ENCODE peak calls at places on chromosomes 11 and 22, in seven cellular contexts. G is neuronal stem cell, F is IMR-90, M is mesenchymal stem cell, J is H1, R is H9, Y is mesendoderm. U is an unnamed sample.
A peak's percentile ranks its signal among the peaks of the same experiment; 100 is the strongest.

GRCh38 chr11:32580967-32581366 is 2.7 kb upstream of the EIF3M start:
- DNase-seq in G (no peak), F (peak; percentile 44), M (peak; percentile 30), J (no peak), R (no peak), Y (peak; percentile 25), U (no peak)

GRCh38 chr11:110818032-110818687 is 105.9 kb upstream of the ARHGAP20 start:
- DNase-seq in G (no peak), F (peak; percentile 60), M (peak; percentile 20), J (no peak), R (no peak), Y (no peak), U (no peak)

GRCh38 chr11:108432783-108433182 is 34.5 kb downstream of the C11orf65 start:
- DNase-seq in G (no peak), F (peak; percentile 42), M (peak; percentile 49), J (no peak), R (no peak), Y (peak; percentile 3), U (peak; percentile 55)

GRCh38 chr11:134206185-134206584 is 17.6 kb downstream of the NCAPD3 start:
- DNase-seq in G (no peak), F (no peak), M (no peak), J (no peak), R (no peak), Y (no peak), U (no peak)

GRCh38 chr11:63564056-63564784 is 1.0 kb upstream of the PLAAT2 start:
- DNase-seq in G (no peak), F (no peak), M (no peak), J (no peak), R (peak; percentile 18), Y (no peak), U (no peak)

GRCh38 chr11:2076441-2076840 is 62.7 kb downstream of the IGF2 start:
- DNase-seq in G (no peak), F (no peak), M (no peak), J (no peak), R (no peak), Y (no peak), U (no peak)

GRCh38 chr11:131025421-131026126 is 109.3 kb upstream of the SNX19 start:
- DNase-seq in G (no peak), F (no peak), M (no peak), J (no peak), R (no peak), Y (no peak), U (no peak)

GRCh38 chr11:2742201-2742600 is 42.4 kb upstream of the KCNQ1OT1 start:
- DNase-seq in G (no peak), F (no peak), M (no peak), J (no peak), R (no peak), Y (no peak), U (no peak)

GRCh38 chr11:15770798-15771414 is 585.4 kb downstream of the SOX6 start:
- DNase-seq in G (peak; percentile 51), F (peak; percentile 52), M (peak; percentile 41), J (peak; percentile 84), R (peak; percentile 68), Y (peak; percentile 77), U (peak; percentile 33)

GRCh38 chr11:67316882-67317364 is 13.6 kb downstream of the SSH3 start:
- DNase-seq in G (no peak), F (peak; percentile 52), M (no peak), J (no peak), R (no peak), Y (no peak), U (no peak)

GRCh38 chr22:46972256-46972655 is 209.8 kb downstream of the TBC1D22A start:
- DNase-seq in G (no peak), F (no peak), M (no peak), J (no peak), R (no peak), Y (no peak), U (no peak)

GRCh38 chr22:46974631-46975585 is 212.5 kb downstream of the TBC1D22A start:
- DNase-seq in G (no peak), F (no peak), M (no peak), J (no peak), R (no peak), Y (no peak), U (no peak)

GRCh38 chr22:46971776-46972150 is 209.3 kb downstream of the TBC1D22A start:
- DNase-seq in G (no peak), F (no peak), M (no peak), J (no peak), R (no peak), Y (no peak), U (no peak)

GRCh38 chr22:46974077-46974476 is 211.6 kb downstream of the TBC1D22A start:
- DNase-seq in G (no peak), F (no peak), M (no peak), J (no peak), R (no peak), Y (no peak), U (no peak)

DNA sequence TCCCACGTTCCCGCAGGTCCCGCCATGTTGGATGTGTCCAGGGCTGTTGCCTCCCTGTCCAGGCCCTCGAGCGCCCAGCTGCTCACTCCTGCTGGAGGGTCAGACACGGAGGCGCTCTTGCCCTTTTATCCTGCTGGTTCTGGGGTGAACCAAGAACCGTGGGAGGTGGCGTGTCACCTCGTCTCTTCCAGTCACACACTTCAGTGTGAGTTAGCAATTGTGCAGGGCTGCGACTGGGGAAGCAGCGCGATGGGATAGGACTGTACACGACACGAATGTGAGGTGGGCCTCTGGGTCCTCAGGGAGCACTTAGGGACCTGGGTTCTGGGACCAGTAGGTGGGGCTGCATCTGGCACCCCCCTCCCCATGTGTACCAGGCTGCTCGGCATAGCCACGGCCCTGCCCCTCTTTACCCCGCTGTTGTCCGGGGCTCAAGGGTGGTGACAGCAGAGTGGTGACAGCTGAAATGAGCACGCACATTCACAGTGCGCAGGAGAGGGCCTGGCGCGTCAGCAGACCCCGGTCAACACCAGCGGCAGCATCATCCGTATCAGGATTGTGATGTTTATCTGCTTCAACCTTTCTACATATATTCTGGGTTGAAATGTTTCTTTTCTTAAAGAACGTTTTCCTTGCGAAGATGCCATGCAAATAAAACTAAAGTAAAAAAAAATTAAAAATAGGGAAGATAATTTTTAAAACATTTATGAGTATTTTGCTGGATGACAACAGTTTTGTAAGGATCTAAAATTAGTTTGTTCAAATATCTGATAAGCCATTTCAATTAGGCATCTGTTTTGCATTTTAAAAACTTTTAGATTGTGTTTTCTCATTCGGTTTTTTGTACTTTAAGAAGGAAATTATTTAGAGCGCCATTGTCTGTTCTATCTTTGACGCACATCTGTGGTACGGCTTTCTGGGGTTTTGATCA is 210.7 kb downstream of the TBC1D22A start:
- DNase-seq in G (no peak), F (no peak), M (no peak), J (no peak), R (no peak), Y (no peak), U (no peak)
- H3K18ac ChIP-seq in G (no peak overlapping the region), F (no peak overlapping the region), M (no peak overlapping the region), J (no peak overlapping the region), R (no peak overlapping the region), Y (no peak overlapping the region), U (no peak overlapping the region)

DNA sequence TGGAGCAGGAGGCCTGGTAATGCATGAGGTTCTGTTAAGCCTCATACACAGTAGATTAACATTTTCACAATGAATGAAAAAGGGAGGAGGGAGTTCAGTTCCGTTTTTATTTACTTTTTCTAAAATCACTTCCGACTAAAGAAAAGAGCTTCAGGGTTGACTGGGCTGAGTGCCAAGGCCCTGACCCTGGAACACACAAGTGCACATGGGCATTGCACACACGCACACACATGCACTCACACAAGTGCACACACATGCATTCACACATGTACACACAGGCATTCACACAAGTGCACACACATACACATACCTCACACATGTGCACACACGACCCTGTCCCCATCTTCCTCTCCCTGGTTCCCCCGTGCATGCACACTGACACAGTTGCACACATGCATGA is 303.3 kb downstream of the BRD1 start:
- DNase-seq in G (no peak), F (no peak), M (no peak), J (no peak), R (no peak), Y (no peak), U (no peak)
- H3K18ac ChIP-seq in G (peak overlapping the region; percentile 46), F (no peak overlapping the region), M (no peak overlapping the region), J (peak overlapping the region; percentile 6), R (no peak overlapping the region), Y (no peak overlapping the region), U (no peak overlapping the region)

GRCh38 chr11:44049832-44050231 is 2.1 kb downstream of the ACCSL start:
- DNase-seq in G (no peak), F (no peak), M (no peak), J (no peak), R (peak; percentile 2), Y (no peak), U (no peak)

GRCh38 chr11:44047298-44047697 is 483 bp upstream of the ACCSL start:
- DNase-seq in G (no peak), F (no peak), M (no peak), J (no peak), R (no peak), Y (no peak), U (no peak)

GRCh38 chr11:44047931-44048431 is at the start of gene ACCSL:
- DNase-seq in G (no peak), F (no peak), M (no peak), J (no peak), R (peak; percentile 18), Y (no peak), U (no peak)

GRCh38 chr11:44046202-44046601 is 1.6 kb upstream of the ACCSL start:
- DNase-seq in G (no peak), F (no peak), M (no peak), J (no peak), R (no peak), Y (no peak), U (no peak)

DNA sequence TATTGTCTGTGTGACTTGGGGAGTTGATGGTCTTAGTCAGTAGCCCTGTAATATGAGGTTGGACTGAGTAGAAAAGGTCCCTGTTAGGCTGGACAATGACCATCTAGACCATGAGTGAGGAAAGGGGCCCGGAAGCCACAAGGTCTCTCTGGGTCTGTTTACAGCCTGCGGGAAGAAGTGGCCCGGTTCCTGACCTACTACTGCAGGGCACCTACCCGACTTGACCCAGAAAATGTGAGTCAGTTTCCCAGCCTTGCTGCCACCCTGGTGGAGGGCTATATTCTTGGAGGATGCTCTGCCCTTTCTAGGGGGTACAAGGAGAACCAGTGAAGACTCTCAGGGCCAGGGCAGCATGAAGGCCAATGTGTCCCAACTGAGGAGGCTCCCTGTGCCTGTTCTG is 3.4 kb downstream of the ACCSL start:
- DNase-seq in G (no peak), F (no peak), M (no peak), J (no peak), R (no peak), Y (no peak), U (no peak)
- H3K18ac ChIP-seq in G (no peak overlapping the region), F (no peak overlapping the region), M (no peak overlapping the region), J (no peak overlapping the region), R (no peak overlapping the region), Y (no peak overlapping the region), U (no peak overlapping the region)

DNA sequence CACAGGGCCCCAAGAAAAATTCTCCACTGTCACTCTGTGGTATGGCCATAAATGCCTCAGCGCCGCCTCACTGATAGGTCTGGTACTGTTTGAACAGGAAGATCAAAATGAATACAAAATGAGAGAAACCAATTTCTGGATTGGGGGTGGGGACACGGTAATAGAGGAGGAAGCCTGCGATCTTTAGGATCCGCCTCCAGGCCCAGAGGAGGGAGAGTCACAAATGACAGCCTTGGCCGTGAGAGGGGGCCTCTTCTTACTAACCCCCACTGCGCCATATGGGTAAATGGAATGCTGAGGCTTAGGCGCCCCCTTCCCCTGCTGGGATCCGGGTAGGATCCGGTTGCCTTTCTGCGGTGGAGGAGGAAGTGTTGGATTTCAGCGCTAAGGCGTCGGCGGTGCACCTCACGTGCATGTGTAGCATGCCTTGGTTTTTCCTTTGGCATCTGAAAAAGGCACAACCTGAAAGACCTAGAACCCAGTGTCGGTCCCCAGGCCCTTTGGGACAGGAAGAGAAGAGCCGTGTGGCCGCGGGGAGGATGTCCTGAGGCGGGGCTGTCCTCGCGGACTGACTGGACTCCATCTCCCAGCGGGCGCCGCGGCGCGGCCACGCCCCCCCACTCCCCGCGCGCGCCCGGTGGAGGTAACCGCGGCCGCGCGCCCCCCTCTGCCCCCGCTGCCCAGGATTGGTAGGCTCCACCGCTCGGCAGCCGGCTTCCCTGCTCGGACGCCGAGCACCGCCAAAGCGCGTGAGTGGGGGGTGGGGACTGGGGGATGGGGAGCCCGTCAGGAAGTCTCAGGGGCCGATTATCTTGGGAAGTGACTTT is 718 bp upstream of the MADD start:
- DNase-seq in G (peak; percentile 87), F (peak; percentile 82), M (peak; percentile 93), J (peak; percentile 90), R (peak; percentile 92), Y (peak; percentile 94), U (peak; percentile 80)
- H3K18ac ChIP-seq in G (peak overlapping the region; percentile 98), F (peak overlapping the region; percentile 98), M (peak overlapping the region; percentile 95), J (peak overlapping the region; percentile 89), R (peak overlapping the region; percentile 37), Y (peak overlapping the region; percentile 97), U (peak overlapping the region; percentile 96)

U was measured in trophoblast cell.